ENCODE peak calls at places on chromosome 14, in ten cellular contexts. Z is CD8-positive, alpha-beta T cell; E is left ventricle myocardium inferior; T is uterus; S is sigmoid colon; R is heart left ventricle; Q is GM23248; F is endothelial cell of umbilical vein; N is tibial artery; H is adrenal gland. I is an unnamed sample.

GRCh38 chr14:63499701-63500250 is 43.4 kb downstream of the PPP2R5E start:
- DNase-seq in S (no peak), E (no peak), R (no peak), N (peak; percentile 55), F (no peak), T (no peak), Z (no peak), H (no peak), Q (peak; percentile 73), I (no peak)

GRCh38 chr14:89265229-89265628 is 151.8 kb downstream of the FOXN3 start:
- DNase-seq in E (no peak), R (no peak), F (no peak), Q (no peak), H (no peak), Z (no peak), T (no peak), N (no peak), S (no peak), I (no peak)

GRCh38 chr14:76863724-76864407 is 37.7 kb downstream of the LRRC74A start:
- DNase-seq in T (no peak), E (peak; percentile 64), R (peak; percentile 78), N (peak; percentile 62), Z (no peak), F (peak; percentile 43), Q (no peak), S (peak; percentile 78), H (peak; percentile 67), I (peak; percentile 35)

GRCh38 chr14:23449314-23449713 is 13.9 kb upstream of the MYH7 start:
- DNase-seq in Q (no peak), R (no peak), F (no peak), H (no peak), S (no peak), Z (no peak), E (no peak), T (no peak), N (no peak), I (no peak)

GRCh38 chr14:57293851-57294837 is 25.4 kb downstream of the AP5M1 start:
- DNase-seq in F (peak; percentile 34), R (no peak), Z (no peak), T (no peak), N (no peak), H (no peak), E (no peak), Q (peak; percentile 55), S (no peak), I (peak; percentile 16)

GRCh38 chr14:89669209-89669608 is 252.2 kb upstream of the FOXN3 start:
- DNase-seq in S (no peak), T (no peak), H (peak; percentile 22), F (no peak), N (peak; percentile 25), R (peak; percentile 25), Q (no peak), Z (peak; percentile 10), E (peak; percentile 21), I (no peak)

GRCh38 chr14:73723799-73724621 is 9.8 kb upstream of the PNMA1 start:
- DNase-seq in N (peak; percentile 89), S (peak; percentile 96), Q (peak; percentile 98), T (peak; percentile 84), E (peak; percentile 70), Z (no peak), R (peak; percentile 84), H (peak; percentile 75), F (peak; percentile 85), I (peak; percentile 56)

GRCh38 chr14:32028599-32028998 is 48.5 kb upstream of the ARHGAP5 start:
- DNase-seq in S (no peak), Q (peak; percentile 33), H (no peak), Z (no peak), R (no peak), F (no peak), N (no peak), T (no peak), E (no peak), I (no peak)

GRCh38 chr14:37585971-37586759 is 8.9 kb downstream of the FOXA1 start:
- DNase-seq in N (no peak), T (no peak), H (no peak), Z (no peak), F (no peak), E (no peak), R (no peak), Q (no peak), S (no peak), I (no peak)

GRCh38 chr14:70567791-70568190 is 32.7 kb downstream of the MED6 start:
- DNase-seq in T (no peak), N (no peak), F (peak; percentile 51), S (no peak), Z (no peak), R (no peak), E (no peak), Q (peak; percentile 56), H (no peak), I (peak; percentile 26)

GRCh38 chr14:105028251-105028927 is 7.5 kb upstream of the CDCA4 start:
- DNase-seq in N (no peak), T (no peak), H (peak; percentile 35), E (no peak), Q (peak; percentile 54), S (no peak), R (no peak), Z (no peak), F (no peak), I (no peak)
- H3K4me1 ChIP-seq in N (peaks cover 9% of the 10 kb centered on the region), T (no peaks in the 10 kb centered on the region), H (peaks cover 10% of the 10 kb centered on the region), E (no peaks in the 10 kb centered on the region), Q (peaks cover 39% of the 10 kb centered on the region), S (peaks cover 5% of the 10 kb centered on the region), R (peaks cover 2% of the 10 kb centered on the region), Z (peaks cover 5% of the 10 kb centered on the region), F (peaks cover 34% of the 10 kb centered on the region), I (peaks cover 16% of the 10 kb centered on the region)

GRCh38 chr14:22334275-22334577 is 254.8 kb downstream of the DAD1 start:
- DNase-seq in F (no peak), H (no peak), Q (no peak), T (no peak), N (no peak), Z (no peak), E (no peak), S (no peak), R (no peak), I (no peak)

GRCh38 chr14:22336031-22336430 is 253.0 kb downstream of the DAD1 start:
- DNase-seq in H (no peak), E (no peak), Z (no peak), N (no peak), T (no peak), Q (no peak), R (no peak), F (no peak), S (no peak), I (no peak)

GRCh38 chr14:22334627-22335026 is 254.4 kb downstream of the DAD1 start:
- DNase-seq in H (no peak), N (no peak), S (no peak), Z (no peak), E (no peak), F (no peak), R (no peak), T (no peak), Q (no peak), I (no peak)

GRCh38 chr14:22332671-22333407 is 256.2 kb downstream of the DAD1 start:
- DNase-seq in E (no peak), R (no peak), Z (no peak), H (peak; percentile 26), F (no peak), T (no peak), S (no peak), N (no peak), Q (no peak), I (no peak)

GRCh38 chr14:22333408-22334274 is 255.4 kb downstream of the DAD1 start:
- DNase-seq in R (no peak), Z (no peak), F (peak; percentile 52), E (no peak), S (no peak), Q (peak; percentile 85), H (peak; percentile 68), T (no peak), N (no peak), I (no peak)
- H3K4me3 ChIP-seq in R (no peak overlapping the region), Z (no peak overlapping the region), F (no peak overlapping the region), E (no peak overlapping the region), S (no peak overlapping the region), Q (no peak overlapping the region), H (no peak overlapping the region), T (no peak overlapping the region), N (no peak overlapping the region), I (no peak overlapping the region)

GRCh38 chr14:106820119-106820518 is 1293.7 kb downstream of the TMEM121 start:
- DNase-seq in N (no peak), F (no peak), S (no peak), E (no peak), H (no peak), R (no peak), Z (no peak), Q (no peak), T (no peak), I (no peak)

GRCh38 chr14:106823552-106823951 is 1297.2 kb downstream of the TMEM121 start:
- DNase-seq in Q (no peak), N (no peak), H (no peak), S (no peak), F (no peak), R (no peak), T (no peak), Z (no peak), E (no peak), I (no peak)

GRCh38 chr14:106826833-106827369 is 1300.5 kb downstream of the TMEM121 start:
- DNase-seq in E (no peak), T (no peak), F (no peak), Q (no peak), R (no peak), S (no peak), H (no peak), Z (no peak), N (no peak), I (no peak)

GRCh38 chr14:106822905-106823304 is 1296.5 kb downstream of the TMEM121 start:
- DNase-seq in Q (no peak), T (no peak), H (no peak), R (no peak), Z (no peak), F (no peak), S (no peak), E (no peak), N (no peak), I (no peak)

DNA sequence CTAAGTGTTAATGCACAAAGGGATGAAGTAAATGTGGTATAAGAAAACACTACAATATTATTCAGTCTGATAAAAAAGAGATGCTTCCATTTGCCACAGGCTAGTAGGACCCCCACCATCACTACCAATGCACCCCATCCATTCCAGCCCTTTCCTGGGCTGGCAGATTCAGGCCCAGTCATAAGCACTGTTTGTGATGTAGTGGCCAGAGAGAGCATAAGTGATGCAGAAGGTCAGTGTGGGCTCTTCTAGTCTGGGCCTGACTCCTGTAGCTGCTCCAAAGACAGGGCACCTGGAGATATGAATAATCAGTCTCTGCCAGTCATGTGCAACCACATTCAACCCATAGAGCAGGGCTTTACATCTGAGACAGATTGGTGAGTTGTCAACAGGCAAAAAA is 1294.7 kb downstream of the TMEM121 start:
- DNase-seq in Q (no peak), F (no peak), H (no peak), T (no peak), N (no peak), S (no peak), R (no peak), E (no peak), Z (no peak), I (no peak)
- H3K4me1 ChIP-seq in Q (no peaks in the 10 kb centered on the region), F (no peaks in the 10 kb centered on the region), H (no peaks in the 10 kb centered on the region), T (no peaks in the 10 kb centered on the region), N (no peaks in the 10 kb centered on the region), S (no peaks in the 10 kb centered on the region), R (no peaks in the 10 kb centered on the region), E (no peaks in the 10 kb centered on the region), Z (no peaks in the 10 kb centered on the region), I (no peaks in the 10 kb centered on the region)

GRCh38 chr14:100191584-100192249 is 32.3 kb upstream of the DEGS2 start:
- DNase-seq in R (no peak), S (no peak), F (no peak), H (peak; percentile 37), T (no peak), Q (no peak), Z (no peak), E (peak; percentile 19), N (no peak), I (no peak)
- H3K4me3 ChIP-seq in R (peak overlapping the region; percentile 59), S (no peak overlapping the region), F (no peak overlapping the region), H (no peak overlapping the region), T (no peak overlapping the region), Q (no peak overlapping the region), Z (no peak overlapping the region), E (peak overlapping the region; percentile 70), N (peak overlapping the region; percentile 57), I (peak overlapping the region; percentile 56)

I was measured in SJCRH30.